ENCODE peak calls at places on chromosomes 13 and 19, in four cellular contexts. One of them, this sample, is unnamed.

GRCh38 chr13:45974500-45974899 is 78.0 kb downstream of the ZC3H13 start:
- ATAC-seq in left cardiac atrium: no peak
- ATAC-seq in upper lobe of left lung: no peak
- ATAC-seq in left lobe of liver: no peak
- ATAC-seq in this sample: no peak

GRCh38 chr19:52336117-52336811 is at the start of gene ZNF610:
- ATAC-seq in left cardiac atrium: peak; percentile 100
- ATAC-seq in upper lobe of left lung: peak; percentile 98
- ATAC-seq in left lobe of liver: peak; percentile 77
- ATAC-seq in this sample: peak; percentile 98

GRCh38 chr19:2774953-2775555 is 8.0 kb downstream of the SGTA start:
- ATAC-seq in left cardiac atrium: peak; percentile 1
- ATAC-seq in upper lobe of left lung: peak; percentile 64
- ATAC-seq in left lobe of liver: no peak
- ATAC-seq in this sample: no peak

GRCh38 chr13:46041335-46041934 is 11.1 kb downstream of the ZC3H13 start:
- ATAC-seq in left cardiac atrium: no peak
- ATAC-seq in upper lobe of left lung: no peak
- ATAC-seq in left lobe of liver: no peak
- ATAC-seq in this sample: no peak

GRCh38 chr19:33290956-33291622 is 11.2 kb downstream of the CEBPA start:
- ATAC-seq in left cardiac atrium: no peak
- ATAC-seq in upper lobe of left lung: no peak
- ATAC-seq in left lobe of liver: no peak
- ATAC-seq in this sample: no peak

GRCh38 chr19:17718467-17718987 is 753 bp upstream of the MAP1S start:
- ATAC-seq in left cardiac atrium: no peak
- ATAC-seq in upper lobe of left lung: no peak
- ATAC-seq in left lobe of liver: no peak
- ATAC-seq in this sample: no peak

GRCh38 chr19:29566496-29567054 is 39.5 kb upstream of the POP4 start:
- ATAC-seq in left cardiac atrium: no peak
- ATAC-seq in upper lobe of left lung: no peak
- ATAC-seq in left lobe of liver: no peak
- ATAC-seq in this sample: no peak

GRCh38 chr13:29507356-29507755 is 88.1 kb downstream of the SLC7A1 start:
- ATAC-seq in left cardiac atrium: peak; percentile 8
- ATAC-seq in upper lobe of left lung: no peak
- ATAC-seq in left lobe of liver: no peak
- ATAC-seq in this sample: no peak

GRCh38 chr13:70505809-70506208 is 397.6 kb upstream of the KLHL1 start:
- ATAC-seq in left cardiac atrium: no peak
- ATAC-seq in upper lobe of left lung: no peak
- ATAC-seq in left lobe of liver: peak; percentile 55
- ATAC-seq in this sample: no peak

This sample was measured in SK-N-SH treated with all-trans-retinoic acid at 6 μM for 48 hours.